ENCODE peak calls at places on chromosomes 5 and 9, in eight cellular contexts. One of them, this sample, is unnamed.

GRCh38 chr9:113228130-113228665 is 6.9 kb downstream of the SLC31A1 start:
- DNase-seq in MM.1S: no peak
- DNase-seq in neural crest cell: no peak
- DNase-seq in PC-3: no peak
- DNase-seq in amniotic stem cell: no peak
- DNase-seq in CD4-positive, alpha-beta memory T cell: peak; percentile 36
- DNase-seq in effector CD4-positive, alpha-beta T cell: no peak
- DNase-seq in fibroblast of lung: no peak
- DNase-seq in this sample: no peak

GRCh38 chr9:127021664-127022337 is 100.6 kb downstream of the ANGPTL2 start:
- DNase-seq in MM.1S: no peak
- DNase-seq in neural crest cell: no peak
- DNase-seq in PC-3: no peak
- DNase-seq in amniotic stem cell: peak; percentile 91
- DNase-seq in CD4-positive, alpha-beta memory T cell: no peak
- DNase-seq in effector CD4-positive, alpha-beta T cell: no peak
- DNase-seq in fibroblast of lung: peak; percentile 100
- DNase-seq in this sample: peak; percentile 95

GRCh38 chr5:178240772-178241171 is 8.2 kb upstream of the PHYKPL start:
- DNase-seq in MM.1S: no peak
- DNase-seq in neural crest cell: no peak
- DNase-seq in PC-3: no peak
- DNase-seq in amniotic stem cell: no peak
- DNase-seq in CD4-positive, alpha-beta memory T cell: no peak
- DNase-seq in effector CD4-positive, alpha-beta T cell: no peak
- DNase-seq in fibroblast of lung: no peak
- DNase-seq in this sample: no peak

GRCh38 chr9:131620764-131621520 is 75.6 kb downstream of the PRRT1B start:
- DNase-seq in MM.1S: no peak
- DNase-seq in neural crest cell: no peak
- DNase-seq in PC-3: no peak
- DNase-seq in amniotic stem cell: no peak
- DNase-seq in CD4-positive, alpha-beta memory T cell: no peak
- DNase-seq in effector CD4-positive, alpha-beta T cell: no peak
- DNase-seq in fibroblast of lung: no peak
- DNase-seq in this sample: no peak

GRCh38 chr5:61328791-61329617 is 3.1 kb upstream of the ZSWIM6 start:
- DNase-seq in MM.1S: no peak
- DNase-seq in neural crest cell: no peak
- DNase-seq in PC-3: no peak
- DNase-seq in amniotic stem cell: no peak
- DNase-seq in CD4-positive, alpha-beta memory T cell: no peak
- DNase-seq in effector CD4-positive, alpha-beta T cell: no peak
- DNase-seq in fibroblast of lung: peak; percentile 48
- DNase-seq in this sample: no peak

GRCh38 chr5:32827981-32828380 is 116.9 kb downstream of the NPR3 start:
- DNase-seq in MM.1S: no peak
- DNase-seq in neural crest cell: no peak
- DNase-seq in PC-3: no peak
- DNase-seq in amniotic stem cell: no peak
- DNase-seq in CD4-positive, alpha-beta memory T cell: no peak
- DNase-seq in effector CD4-positive, alpha-beta T cell: no peak
- DNase-seq in fibroblast of lung: no peak
- DNase-seq in this sample: no peak

GRCh38 chr5:176809544-176810083 is 745 bp upstream of the UNC5A start:
- DNase-seq in MM.1S: no peak
- DNase-seq in neural crest cell: no peak
- DNase-seq in PC-3: no peak
- DNase-seq in amniotic stem cell: no peak
- DNase-seq in CD4-positive, alpha-beta memory T cell: no peak
- DNase-seq in effector CD4-positive, alpha-beta T cell: no peak
- DNase-seq in fibroblast of lung: no peak
- DNase-seq in this sample: no peak

GRCh38 chr5:39519566-39520231 is 94.9 kb upstream of the DAB2 start:
- DNase-seq in MM.1S: peak; percentile 14
- DNase-seq in neural crest cell: no peak
- DNase-seq in PC-3: no peak
- DNase-seq in amniotic stem cell: no peak
- DNase-seq in CD4-positive, alpha-beta memory T cell: no peak
- DNase-seq in effector CD4-positive, alpha-beta T cell: no peak
- DNase-seq in fibroblast of lung: peak; percentile 74
- DNase-seq in this sample: peak; percentile 78

GRCh38 chr5:34715711-34716110 is 59.6 kb downstream of the RAI14 start:
- DNase-seq in MM.1S: no peak
- DNase-seq in neural crest cell: no peak
- DNase-seq in PC-3: peak; percentile 58
- DNase-seq in amniotic stem cell: no peak
- DNase-seq in CD4-positive, alpha-beta memory T cell: no peak
- DNase-seq in effector CD4-positive, alpha-beta T cell: no peak
- DNase-seq in fibroblast of lung: no peak
- DNase-seq in this sample: peak; percentile 53

GRCh38 chr9:94973491-94973941 is 247.0 kb downstream of the AOPEP start:
- DNase-seq in MM.1S: no peak
- DNase-seq in neural crest cell: no peak
- DNase-seq in PC-3: no peak
- DNase-seq in amniotic stem cell: no peak
- DNase-seq in CD4-positive, alpha-beta memory T cell: no peak
- DNase-seq in effector CD4-positive, alpha-beta T cell: no peak
- DNase-seq in fibroblast of lung: peak; percentile 57
- DNase-seq in this sample: no peak

This sample was measured in GM04503.